ENCODE peak calls at places on chromosome 22, in seven cellular contexts. F is IMR-90, J is H9, E is trophoblast cell, U is mesenchymal stem cell, V is neuronal stem cell, P is H1. L is an unnamed sample.

GRCh38 chr22:23781533-23781932 is 5.2 kb upstream of the SMARCB1 start:
- DNase-seq in E (peak), F (peak), V (no peak), U (peak), P (no peak), J (no peak), L (no peak)

GRCh38 chr22:33539902-33540751 is 380.1 kb downstream of the LARGE1 start:
- DNase-seq in V (no peak), F (peak), U (no peak), P (no peak), J (no peak), E (no peak), L (no peak)

GRCh38 chr22:48434868-48435250 is 1392.8 kb downstream of the BRD1 start:
- DNase-seq in P (no peak), U (no peak), V (no peak), E (no peak), F (no peak), J (no peak), L (no peak)

GRCh38 chr22:11616811-11617210 is 3911.2 kb upstream of the OR11H1 start:
- DNase-seq in E (no peak), J (no peak), U (no peak), V (peak), F (no peak), P (no peak), L (peak)

GRCh38 chr22:29660021-29660420 is 56.6 kb downstream of the NF2 start:
- DNase-seq in E (no peak), P (no peak), J (no peak), U (no peak), F (no peak), V (no peak), L (no peak)

GRCh38 chr22:48369789-48370507 is 1457.7 kb downstream of the BRD1 start:
- DNase-seq in V (no peak), U (no peak), F (no peak), P (peak), J (peak), E (no peak), L (peak)

GRCh38 chr22:24390576-24390975 is 36.8 kb upstream of the ADORA2A start:
- DNase-seq in V (no peak), J (no peak), F (no peak), U (peak), P (no peak), E (peak), L (no peak)

GRCh38 chr22:37166675-37167066 is 17.0 kb upstream of the IL2RB start:
- DNase-seq in E (peak), F (peak), P (no peak), U (peak), V (peak), J (peak), L (peak)

GRCh38 chr22:27284314-27284713 is 517.2 kb downstream of the MN1 start:
- DNase-seq in P (no peak), E (no peak), U (no peak), V (no peak), F (no peak), J (no peak), L (no peak)

GRCh38 chr22:38088723-38089473 is 4.9 kb upstream of the SLC16A8 start:
- DNase-seq in E (peak), U (no peak), J (no peak), F (no peak), V (no peak), P (no peak), L (no peak)

GRCh38 chr22:41532908-41533825 is 11.1 kb downstream of the POLR3H start:
- DNase-seq in J (peak), F (peak), P (no peak), V (peak), U (peak), E (peak), L (peak)

GRCh38 chr22:17549183-17549582 is 14.1 kb upstream of the SLC25A18 start:
- DNase-seq in P (no peak), E (no peak), V (no peak), J (no peak), U (no peak), F (no peak), L (no peak)

GRCh38 chr22:33513388-33514336 is 406.6 kb downstream of the LARGE1 start:
- DNase-seq in J (no peak), F (peak), E (no peak), V (no peak), U (peak), P (no peak), L (no peak)

GRCh38 chr22:37986371-37986770 is 2.0 kb upstream of the SOX10 start:
- DNase-seq in V (no peak), F (no peak), U (no peak), E (no peak), P (no peak), J (no peak), L (no peak)

GRCh38 chr22:24465566-24465965 is 29.6 kb upstream of the UPB1 start:
- DNase-seq in P (no peak), E (peak), V (no peak), U (peak), F (peak), J (no peak), L (peak)

GRCh38 chr22:46686221-46686872 is 51.7 kb downstream of the CERK start:
- DNase-seq in E (no peak), F (no peak), V (no peak), J (no peak), U (no peak), P (no peak), L (no peak)

GRCh38 chr22:23163665-23164064 is 16.6 kb upstream of the BCR start:
- DNase-seq in V (no peak), J (no peak), P (no peak), E (no peak), U (no peak), F (no peak), L (no peak)

GRCh38 chr22:47902646-47903180 is 1140.3 kb downstream of the TBC1D22A start:
- DNase-seq in V (no peak), F (no peak), U (no peak), P (no peak), E (no peak), J (no peak), L (no peak)

GRCh38 chr22:49639956-49640355 is 187.7 kb downstream of the BRD1 start:
- DNase-seq in V (no peak), P (no peak), J (no peak), E (no peak), U (no peak), F (no peak), L (no peak)

GRCh38 chr22:28112548-28113043 is 193.5 kb upstream of the PITPNB start:
- DNase-seq in F (peak), J (peak), E (peak), U (peak), P (no peak), V (peak), L (peak)

GRCh38 chr22:37183432-37184379 is 4.3 kb downstream of the C1QTNF6 start:
- DNase-seq in P (no peak), U (no peak), J (no peak), E (peak), V (no peak), F (no peak), L (no peak)

GRCh38 chr22:49240472-49240871 is 587.2 kb downstream of the BRD1 start:
- DNase-seq in U (no peak), V (no peak), P (no peak), E (no peak), F (no peak), J (peak), L (no peak)

GRCh38 chr22:28952857-28953256 is 69.5 kb downstream of the ZNRF3 start:
- DNase-seq in E (peak), U (no peak), P (no peak), J (no peak), F (peak), V (no peak), L (no peak)

GRCh38 chr22:27185099-27185709 is 527.8 kb downstream of the MIAT start:
- DNase-seq in E (no peak), J (no peak), P (no peak), U (no peak), V (no peak), F (no peak), L (no peak)

DNA sequence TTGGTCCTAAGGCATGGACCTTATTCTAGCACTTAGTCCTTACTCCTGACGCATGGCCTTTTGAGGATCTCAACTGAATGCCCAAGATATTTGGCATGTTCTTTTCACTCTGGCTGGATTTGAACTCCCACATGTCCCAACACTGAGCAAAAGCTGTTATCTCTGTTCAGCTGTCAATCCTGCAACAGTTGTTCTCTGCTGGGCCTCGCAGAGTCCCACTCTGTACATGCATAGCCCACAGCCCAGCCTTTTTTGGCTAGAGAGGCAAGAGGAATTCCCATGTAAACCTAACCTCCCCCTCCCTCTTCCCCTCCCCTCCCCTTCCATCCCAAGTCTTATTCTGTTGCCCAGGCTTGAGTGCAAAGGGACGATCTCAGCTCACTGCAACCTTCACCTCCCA is 21.8 kb upstream of the DRG1 start:
- DNase-seq in U (no peak), V (no peak), J (no peak), F (no peak), P (no peak), E (no peak), L (no peak)
- H3K9ac ChIP-seq in U (no peak), V (no peak), J (no peak), F (no peak), P (no peak), E (no peak), L (no peak)

DNA sequence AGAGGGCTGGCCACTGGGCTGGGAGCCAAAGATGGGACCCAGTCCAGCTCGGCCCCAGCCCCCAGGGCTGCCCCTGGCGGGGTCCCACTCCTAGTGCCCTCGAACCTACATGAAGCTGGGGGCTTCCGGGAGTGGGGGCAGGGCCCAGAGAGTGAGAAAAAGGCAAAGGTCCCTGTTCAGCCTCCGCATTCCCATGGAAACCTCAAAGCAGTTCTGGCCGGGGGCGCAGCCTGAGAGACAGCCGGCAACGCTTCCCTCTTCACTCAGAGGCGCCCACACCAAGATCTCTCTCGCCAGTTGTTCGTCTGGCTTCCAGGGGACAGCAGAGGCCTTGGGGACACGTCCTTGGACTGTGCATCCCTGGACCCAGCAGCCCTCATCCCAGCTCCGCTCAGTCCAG is 22.3 kb upstream of the ARHGAP8 start:
- DNase-seq in J (no peak), P (no peak), U (no peak), E (no peak), V (no peak), F (no peak), L (no peak)
- H3K4ac ChIP-seq in J (no peak), P (no peak), U (no peak), E (no peak), V (no peak), F (peak), L (no peak)

GRCh38 chr22:43884600-43885318 is 7.1 kb downstream of the PNPLA5 start:
- DNase-seq in U (peak), J (peak), E (peak), V (peak), P (no peak), F (peak), L (peak)
- H3K9ac ChIP-seq in U (no peak), J (no peak), E (no peak), V (no peak), P (no peak), F (no peak), L (no peak)

GRCh38 chr22:32048069-32048468 is 5.0 kb downstream of the SLC5A1 start:
- DNase-seq in J (no peak), V (no peak), E (no peak), U (no peak), F (no peak), P (no peak), L (no peak)

GRCh38 chr22:32044913-32045312 is 1.9 kb downstream of the SLC5A1 start:
- DNase-seq in P (no peak), U (no peak), F (no peak), J (no peak), V (no peak), E (no peak), L (no peak)

GRCh38 chr22:32043391-32043790 is 330 bp downstream of the SLC5A1 start:
- DNase-seq in P (no peak), E (peak), U (no peak), F (no peak), V (no peak), J (no peak), L (no peak)

GRCh38 chr22:32042924-32043323 is at the start of gene SLC5A1:
- DNase-seq in F (no peak), J (peak), V (no peak), E (no peak), P (no peak), U (no peak), L (no peak)

DNA sequence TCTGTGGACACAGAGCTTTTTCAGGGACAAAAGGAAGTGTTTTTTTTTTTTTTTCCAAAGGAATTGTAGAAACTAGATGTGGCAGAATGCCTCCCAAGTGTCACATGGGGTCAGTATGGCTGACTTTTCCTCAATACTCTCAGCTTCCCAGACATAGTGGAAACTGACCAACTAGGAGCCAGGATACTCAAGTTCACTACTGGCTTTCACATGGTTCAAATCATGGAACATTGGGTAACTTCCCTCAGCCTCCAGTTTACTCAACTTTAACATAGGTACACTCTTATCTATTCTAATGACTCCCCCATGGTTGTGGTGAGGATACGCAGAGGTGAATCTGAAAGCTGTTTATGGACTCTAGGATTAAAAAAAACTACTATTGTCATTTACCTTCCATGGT is 1.4 kb downstream of the SLC5A1 start:
- DNase-seq in J (no peak), U (no peak), V (no peak), E (no peak), F (no peak), P (no peak), L (no peak)
- H3K4ac ChIP-seq in J (no peak), U (no peak), V (no peak), E (no peak), F (no peak), P (no peak), L (no peak)

DNA sequence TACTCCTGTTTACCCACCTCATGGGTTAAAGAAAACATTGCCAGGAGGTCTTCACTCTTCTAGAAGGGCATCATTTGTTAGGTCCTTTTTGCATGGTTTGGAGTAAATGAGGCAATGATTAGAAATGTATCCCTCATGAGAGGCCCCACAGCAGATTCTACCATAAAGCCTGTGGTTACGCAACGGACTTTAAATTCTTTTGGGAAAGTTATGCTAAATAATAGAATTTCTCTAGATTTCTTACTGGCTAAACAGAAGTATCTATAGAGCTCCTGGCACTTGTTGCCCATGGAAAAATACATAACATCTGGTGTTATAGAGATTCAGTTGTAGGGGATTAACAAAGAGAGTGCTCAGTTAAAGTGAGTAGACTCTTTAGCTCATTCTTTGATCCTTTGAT is 15.1 kb upstream of the ATXN10 start:
- DNase-seq in E (no peak), V (no peak), J (no peak), U (no peak), F (peak), P (no peak), L (no peak)
- H3K9ac ChIP-seq in E (no peak), V (no peak), J (no peak), U (no peak), F (no peak), P (no peak), L (no peak)

GRCh38 chr22:44938886-44939285 is 70.9 kb downstream of the PHF21B start:
- DNase-seq in V (no peak), F (no peak), E (no peak), U (no peak), P (no peak), J (no peak), L (no peak)

GRCh38 chr22:44935724-44936123 is 74.1 kb downstream of the PHF21B start:
- DNase-seq in P (no peak), V (no peak), J (no peak), F (no peak), E (no peak), U (no peak), L (no peak)

GRCh38 chr22:44937216-44937615 is 72.6 kb downstream of the PHF21B start:
- DNase-seq in U (no peak), F (no peak), E (no peak), J (no peak), V (no peak), P (no peak), L (no peak)

GRCh38 chr22:44933829-44934735 is 75.7 kb downstream of the PHF21B start:
- DNase-seq in P (no peak), V (no peak), F (no peak), U (no peak), J (no peak), E (no peak), L (no peak)

DNA sequence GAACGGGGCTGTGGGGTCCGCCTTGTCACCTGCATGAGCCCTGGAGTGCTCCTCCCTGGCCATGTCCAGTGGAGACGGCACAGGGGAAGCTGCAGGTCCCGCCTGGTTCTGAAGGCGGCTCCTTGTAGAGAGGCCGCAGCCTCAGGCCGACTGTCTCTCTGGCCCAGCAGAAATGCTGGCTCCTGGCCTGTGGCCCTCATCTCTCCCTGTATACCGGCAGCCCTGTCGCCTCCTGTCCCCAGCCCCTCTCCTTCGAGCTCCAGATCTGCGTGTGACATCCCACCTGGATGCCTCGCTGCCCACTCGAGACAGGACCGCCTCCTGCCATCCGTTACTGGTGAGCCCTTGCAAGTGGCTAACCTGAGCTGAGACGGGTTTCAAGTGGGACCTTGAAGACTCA is 73.6 kb downstream of the PHF21B start:
- DNase-seq in J (no peak), U (no peak), E (no peak), V (no peak), F (no peak), P (no peak), L (no peak)
- H3K4ac ChIP-seq in J (no peak), U (no peak), E (no peak), V (no peak), F (no peak), P (no peak), L (no peak)

GRCh38 chr22:39458443-39459083 is 1.8 kb downstream of the MGAT3 start:
- DNase-seq in V (no peak), U (no peak), E (no peak), F (no peak), P (no peak), J (no peak), L (no peak)
- H3K9ac ChIP-seq in V (no peak), U (no peak), E (no peak), F (no peak), P (no peak), J (no peak), L (peak)

DNA sequence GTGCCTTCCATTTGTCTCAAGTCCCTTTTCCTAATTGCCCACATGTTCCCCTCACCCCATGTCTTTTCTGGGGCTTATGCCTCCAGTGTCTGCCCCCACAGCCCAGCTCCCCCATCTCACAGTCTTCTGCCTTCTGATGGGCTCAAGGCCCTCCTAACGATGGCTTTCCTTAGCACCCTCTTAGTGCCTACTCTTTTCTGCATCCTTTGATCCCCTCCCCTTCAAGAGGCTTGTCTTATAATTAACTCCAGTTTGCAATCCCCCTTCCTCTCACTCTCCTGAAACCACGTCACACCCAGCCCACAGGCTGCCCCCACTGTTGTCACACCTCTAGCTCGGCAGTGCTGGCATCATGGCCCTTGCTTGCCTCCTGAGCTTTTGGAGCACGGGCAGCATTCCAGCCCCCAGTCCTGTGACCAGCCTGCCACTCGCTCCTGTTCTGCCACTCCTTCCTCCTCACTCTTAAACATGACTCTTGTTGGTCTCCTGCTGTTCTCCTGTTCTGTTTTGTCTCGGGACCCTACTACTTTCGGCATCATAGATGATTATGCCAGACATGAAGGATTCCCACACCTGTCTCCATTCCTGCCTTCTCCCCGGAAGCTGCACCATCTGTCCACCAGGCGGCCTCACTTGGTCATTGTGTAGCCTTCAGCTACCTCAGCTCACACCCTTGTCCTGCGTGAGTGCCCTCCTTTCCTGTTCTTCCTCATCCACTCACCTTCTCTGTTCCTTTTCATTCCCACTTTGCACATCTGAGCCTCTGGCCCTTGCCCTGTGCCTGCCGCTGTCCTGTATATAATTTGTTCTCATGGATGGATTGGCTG is 26.1 kb downstream of the UBE2L3 start:
- DNase-seq in V (no peak), E (peak), U (no peak), J (peak), P (no peak), F (no peak), L (peak)
- H3K4ac ChIP-seq in V (no peak), E (peak), U (no peak), J (no peak), P (no peak), F (no peak), L (no peak)

GRCh38 chr22:19886605-19887250 is 32.1 kb upstream of the GNB1L start:
- DNase-seq in V (no peak), J (no peak), P (no peak), U (peak), F (peak), E (peak), L (no peak)
- H3K9ac ChIP-seq in V (no peak), J (no peak), P (no peak), U (peak), F (peak), E (no peak), L (no peak)